ENCODE peak calls at places on chromosomes 7 and 10, in four cellular contexts. N is HepG2, D is GM12878, Y is K562. U is an unnamed sample.

GRCh38 chr7:12030116-12030515 is 181.0 kb upstream of the TMEM106B start:
- DNase-seq in N (no peak), D (no peak), Y (no peak), U (no peak)

GRCh38 chr7:40682696-40683095 is 547.9 kb downstream of the SUGCT start:
- DNase-seq in N (no peak), D (no peak), Y (no peak), U (no peak)

GRCh38 chr10:338176-339037 is 203.2 kb downstream of the ZMYND11 start:
- DNase-seq in N (no peak), D (no peak), Y (no peak), U (no peak)

GRCh38 chr10:98369801-98370200 is 45.2 kb downstream of the PYROXD2 start:
- DNase-seq in N (no peak), D (no peak), Y (no peak), U (no peak)

GRCh38 chr10:77943086-77943901 is 16.7 kb upstream of the DLG5 start:
- DNase-seq in N (peak; percentile 42), D (no peak), Y (peak; percentile 58), U (no peak)

GRCh38 chr7:43942997-43943701 is 16.9 kb downstream of the UBE2D4 start:
- DNase-seq in N (no peak), D (no peak), Y (no peak), U (no peak)

GRCh38 chr7:158000160-158000559 is 587.5 kb downstream of the PTPRN2 start:
- DNase-seq in N (no peak), D (no peak), Y (no peak), U (no peak)

GRCh38 chr10:27360581-27361172 is 120.1 kb upstream of the ACBD5 start:
- DNase-seq in N (peak; percentile 64), D (peak; percentile 62), Y (peak; percentile 59), U (peak; percentile 80)

GRCh38 chr7:101804087-101804631 is 13.3 kb upstream of the CUX1 start:
- DNase-seq in N (no peak), D (no peak), Y (no peak), U (peak; percentile 46)

GRCh38 chr10:4271193-4271592 is 486.2 kb upstream of the KLF6 start:
- DNase-seq in N (no peak), D (no peak), Y (no peak), U (peak; percentile 15)

GRCh38 chr7:148650232-148650858 is 48.4 kb upstream of the CUL1 start:
- DNase-seq in N (no peak), D (no peak), Y (no peak), U (no peak)

GRCh38 chr7:66837007-66837406 is 84.0 kb upstream of the TMEM248 start:
- DNase-seq in N (peak; percentile 61), D (no peak), Y (peak; percentile 38), U (peak; percentile 82)

GRCh38 chr7:106217089-106217542 is 67.7 kb downstream of the NAMPT start:
- DNase-seq in N (no peak), D (no peak), Y (peak; percentile 25), U (no peak)

GRCh38 chr7:44398953-44399574 is 73.7 kb upstream of the CAMK2B start:
- DNase-seq in N (no peak), D (no peak), Y (no peak), U (no peak)

GRCh38 chr7:81600608-81601007 is 169.2 kb downstream of the HGF start:
- DNase-seq in N (no peak), D (no peak), Y (no peak), U (no peak)

GRCh38 chr10:113648478-113648877 is 15.4 kb downstream of the NRAP start:
- DNase-seq in N (no peak), D (no peak), Y (no peak), U (no peak)

GRCh38 chr7:25578991-25579687 is 350.9 kb upstream of the NPVF start:
- DNase-seq in N (no peak), D (no peak), Y (peak; percentile 21), U (no peak)

GRCh38 chr7:131042269-131043160 is 285.2 kb upstream of the MKLN1 start:
- DNase-seq in N (no peak), D (no peak), Y (no peak), U (peak; percentile 31)

GRCh38 chr7:151247611-151248176 is 800 bp downstream of the SMARCD3 start:
- DNase-seq in N (no peak), D (no peak), Y (no peak), U (no peak)

GRCh38 chr7:151247016-151247580 is 1.4 kb downstream of the SMARCD3 start:
- DNase-seq in N (no peak), D (no peak), Y (no peak), U (no peak)

GRCh38 chr7:151249732-151250072 is 1.2 kb upstream of the SMARCD3 start:
- DNase-seq in N (no peak), D (no peak), Y (peak; percentile 65), U (peak; percentile 52)

GRCh38 chr7:151249034-151249731 is 689 bp upstream of the SMARCD3 start:
- DNase-seq in N (no peak), D (no peak), Y (no peak), U (no peak)

DNA sequence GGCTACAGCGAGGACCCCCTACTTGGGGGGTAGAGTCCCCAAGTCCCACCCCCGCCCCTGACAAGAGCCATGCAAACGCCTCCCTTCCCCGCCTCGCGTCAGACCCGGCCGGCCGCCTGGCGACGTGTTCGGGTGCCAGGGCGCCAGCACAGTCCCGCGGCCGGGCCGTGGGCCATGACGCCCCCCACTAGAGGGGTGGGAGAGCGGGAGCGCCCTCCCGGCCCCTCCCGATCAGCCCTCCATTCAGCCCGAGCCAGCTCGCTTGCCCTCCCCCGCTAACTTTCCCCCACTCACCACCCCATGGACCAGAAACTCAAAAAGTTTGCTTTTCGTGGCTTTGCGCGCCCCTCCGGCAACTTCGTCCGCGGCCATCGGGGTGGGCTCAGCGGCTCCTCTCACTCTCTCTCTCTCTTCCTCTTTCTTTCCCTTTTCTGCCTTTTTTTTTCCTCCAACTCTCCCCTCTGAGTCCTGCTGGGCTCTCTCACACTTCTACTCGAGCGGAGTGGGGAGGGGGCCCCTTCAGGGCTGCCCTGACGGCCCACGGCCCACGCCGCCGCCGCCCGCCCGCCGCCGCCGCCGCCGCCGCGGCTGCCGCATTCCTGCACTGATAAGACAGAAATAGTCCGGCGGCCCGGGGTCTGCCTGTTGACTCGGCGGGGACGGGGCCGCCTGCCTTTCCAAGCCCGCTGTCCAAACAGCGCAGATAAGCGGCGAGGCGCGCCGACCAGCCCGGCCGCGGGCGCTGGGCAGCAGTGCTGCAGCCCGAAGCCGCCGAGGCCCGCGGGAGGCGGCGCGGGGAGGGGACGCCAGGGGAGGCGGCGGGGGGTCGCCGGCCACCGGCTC is at the start of gene SMARCD3:
- DNase-seq in N (peak; percentile 46), D (no peak), Y (peak; percentile 90), U (peak; percentile 70)
- TF ChIP-seq ATF3 in N (no peak), D (no peak), Y (no peak), U (no peak)

DNA sequence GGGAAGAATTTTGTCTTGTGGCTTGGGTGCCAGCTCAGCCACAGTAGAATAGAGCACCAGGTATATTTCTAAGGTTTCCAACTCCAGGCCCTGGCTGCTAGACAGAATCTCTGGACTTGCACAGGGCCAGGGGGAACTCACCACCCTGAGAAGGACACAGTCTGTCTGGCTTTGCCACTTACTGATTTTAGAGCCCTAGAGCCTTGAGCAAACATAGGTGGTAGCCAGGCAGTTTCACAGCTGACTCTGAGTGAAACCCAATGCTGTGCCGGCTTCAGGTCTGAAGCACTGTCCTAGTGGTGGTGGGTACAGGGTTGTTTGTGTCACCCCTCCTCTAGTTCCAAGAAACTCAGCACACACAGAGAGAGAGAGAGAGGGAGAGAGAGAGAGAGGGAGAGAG is 81.6 kb downstream of the TES start:
- DNase-seq in N (no peak), D (no peak), Y (no peak), U (no peak)
- TF ChIP-seq TCF7 in N (no peak), D (no peak), Y (no peak), U (no peak)

GRCh38 chr10:79179404-79180309 is 110.9 kb downstream of the ZMIZ1 start:
- DNase-seq in N (no peak), D (no peak), Y (no peak), U (peak; percentile 56)
- TF ChIP-seq ATF3 in N (no peak), D (no peak), Y (no peak), U (no peak)

GRCh38 chr7:99129001-99129400 is 14.9 kb downstream of the SMURF1 start:
- DNase-seq in N (no peak), D (no peak), Y (no peak), U (no peak)
- TF ChIP-seq TCF7 in N (no peak), D (no peak), Y (no peak), U (no peak)

GRCh38 chr7:155988421-155988820 is 176.2 kb upstream of the SHH start:
- DNase-seq in N (no peak), D (no peak), Y (no peak), U (no peak)
- TF ChIP-seq ATF3 in N (no peak), D (no peak), Y (no peak), U (no peak)

GRCh38 chr10:63515002-63515763 is 6.0 kb upstream of the REEP3 start:
- DNase-seq in N (no peak), D (no peak), Y (no peak), U (no peak)
- TF ChIP-seq TCF7 in N (no peak), D (no peak), Y (no peak), U (no peak)

GRCh38 chr10:86489960-86490612 is 31.5 kb downstream of the WAPL start:
- DNase-seq in N (no peak), D (no peak), Y (no peak), U (no peak)
- TF ChIP-seq ATF3 in N (no peak), D (no peak), Y (no peak), U (no peak)

GRCh38 chr7:94212160-94212559 is 182.5 kb upstream of the COL1A2 start:
- DNase-seq in N (no peak), D (no peak), Y (no peak), U (no peak)

GRCh38 chr7:94222516-94222915 is 172.2 kb upstream of the COL1A2 start:
- DNase-seq in N (no peak), D (no peak), Y (no peak), U (no peak)

DNA sequence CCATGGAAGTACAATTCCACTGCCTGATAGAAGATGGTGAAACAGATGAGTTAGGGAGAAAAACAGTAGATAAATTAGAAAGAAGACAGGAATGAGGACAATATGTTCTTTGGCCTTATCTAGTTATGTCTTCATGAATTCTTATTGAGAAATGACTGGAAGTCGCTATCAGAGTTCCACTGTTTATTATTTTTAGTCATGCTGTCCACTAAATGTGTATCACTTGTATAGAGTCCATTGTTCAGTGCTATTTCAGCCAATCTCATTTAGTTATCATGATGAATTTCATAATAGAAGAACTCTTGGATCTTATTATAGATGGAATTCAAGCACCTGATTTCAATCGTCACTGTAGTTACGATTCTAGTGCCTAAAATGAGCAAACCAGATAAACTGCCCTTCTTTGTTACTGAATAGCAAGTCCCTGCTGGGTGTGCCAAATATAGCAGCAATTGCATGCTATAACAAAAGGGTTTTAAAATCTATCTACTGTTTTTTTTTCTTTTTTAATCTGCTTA is 177.7 kb upstream of the COL1A2 start:
- DNase-seq in N (no peak), D (no peak), Y (no peak), U (no peak)
- TF ChIP-seq TCF7 in N (no peak), D (no peak), Y (no peak), U (no peak)

U was measured in WTC11.